ENCODE peak calls at places on chromosome 14, in nine cellular contexts. K is epithelial cell of proximal tubule, B is GM13976, C is B cell, J is fibroblast of lung, G is cardiac muscle cell, N is colonic mucosa, U is fibroblast of the aortic adventitia, Q is pancreas. V is an unnamed sample.

GRCh38 chr14:97385727-97386126 is 588.5 kb downstream of the VRK1 start:
- DNase-seq in G (no peak), U (no peak), B (no peak), Q (no peak), K (no peak), N (no peak), J (no peak), C (no peak), V (no peak)

GRCh38 chr14:58844544-58844943 is 206.8 kb downstream of the DACT1 start:
- DNase-seq in U (no peak), C (no peak), B (no peak), G (no peak), Q (no peak), K (no peak), J (no peak), N (no peak), V (no peak)

GRCh38 chr14:70013269-70013873 is 134.2 kb downstream of the SMOC1 start:
- DNase-seq in U (no peak), Q (peak), B (peak), G (peak), J (no peak), C (peak), N (peak), K (no peak), V (peak)

GRCh38 chr14:36510078-36510799 is 9.8 kb downstream of the NKX2-1 start:
- DNase-seq in Q (no peak), U (no peak), G (no peak), N (no peak), C (no peak), J (no peak), K (no peak), B (no peak), V (no peak)

GRCh38 chr14:32473476-32473875 is 144.4 kb downstream of the AKAP6 start:
- DNase-seq in B (no peak), U (peak), J (no peak), N (peak), G (no peak), Q (peak), K (peak), C (no peak), V (no peak)

GRCh38 chr14:33679461-33680225 is 271.2 kb downstream of the EGLN3 start:
- DNase-seq in Q (no peak), G (no peak), C (no peak), J (no peak), U (peak), K (no peak), N (no peak), B (no peak), V (no peak)

GRCh38 chr14:73725116-73726024 is 11.2 kb upstream of the PNMA1 start:
- DNase-seq in K (no peak), J (peak), G (no peak), U (peak), C (no peak), Q (no peak), N (no peak), B (no peak), V (no peak)

GRCh38 chr14:93936245-93936644 is 9.1 kb downstream of the FAM181A start:
- DNase-seq in G (peak), K (no peak), U (no peak), N (no peak), Q (no peak), B (peak), J (no peak), C (peak), V (no peak)

GRCh38 chr14:93800038-93800937 is 12.0 kb upstream of the PRIMA1 start:
- DNase-seq in K (no peak), G (no peak), U (no peak), J (no peak), C (no peak), N (no peak), B (no peak), Q (no peak), V (no peak)

GRCh38 chr14:55449116-55449515 is 8.7 kb upstream of the TBPL2 start:
- DNase-seq in N (no peak), Q (no peak), B (no peak), C (no peak), U (peak), J (no peak), K (no peak), G (no peak), V (no peak)

GRCh38 chr14:68596701-68597100 is 196.2 kb downstream of the ZFP36L1 start:
- DNase-seq in Q (peak), J (no peak), U (no peak), N (no peak), C (no peak), K (no peak), G (no peak), B (no peak), V (no peak)

GRCh38 chr14:64502476-64503183 is 1.0 kb downstream of the ZBTB25 start:
- DNase-seq in C (peak), K (no peak), Q (peak), B (no peak), N (peak), U (peak), G (peak), J (peak), V (no peak)

GRCh38 chr14:81435578-81436295 is 35.6 kb upstream of the STON2 start:
- DNase-seq in Q (peak), G (peak), K (peak), U (peak), B (peak), J (peak), N (peak), C (peak), V (peak)

GRCh38 chr14:96095581-96096476 is 56.7 kb downstream of the C14orf132 start:
- DNase-seq in B (no peak), K (no peak), N (peak), G (no peak), C (no peak), J (peak), U (peak), Q (no peak), V (no peak)

GRCh38 chr14:50667491-50668007 is 557 bp downstream of the SAV1 start:
- DNase-seq in Q (peak), J (no peak), C (peak), G (no peak), U (no peak), K (no peak), B (peak), N (peak), V (peak)

GRCh38 chr14:103135333-103136075 is 12.2 kb downstream of the TNFAIP2 start:
- DNase-seq in N (no peak), Q (no peak), K (no peak), B (no peak), C (no peak), G (no peak), U (no peak), J (no peak), V (no peak)

GRCh38 chr14:69896080-69896479 is 16.9 kb downstream of the SMOC1 start:
- DNase-seq in G (no peak), K (no peak), U (no peak), B (no peak), C (no peak), J (no peak), N (no peak), Q (no peak), V (no peak)

GRCh38 chr14:91595736-91596135 is 85.6 kb upstream of the PPP4R3A start:
- DNase-seq in N (no peak), G (no peak), C (no peak), U (no peak), B (no peak), Q (no peak), K (no peak), J (no peak), V (no peak)

GRCh38 chr14:49424436-49425331 is 161.5 kb downstream of the RPS29 start:
- DNase-seq in K (no peak), Q (no peak), N (no peak), J (peak), U (no peak), C (no peak), B (no peak), G (no peak), V (no peak)

GRCh38 chr14:35378638-35379568 is 25.6 kb downstream of the NFKBIA start:
- DNase-seq in N (peak), B (no peak), K (no peak), J (peak), Q (no peak), U (peak), C (no peak), G (no peak), V (no peak)

GRCh38 chr14:50381823-50382287 is 14.8 kb downstream of the CDKL1 start:
- DNase-seq in B (no peak), G (no peak), J (no peak), K (peak), Q (peak), C (no peak), U (no peak), N (no peak), V (no peak)

GRCh38 chr14:106875503-106875902 is 1349.1 kb downstream of the TMEM121 start:
- DNase-seq in N (peak), B (no peak), G (no peak), Q (peak), U (no peak), J (no peak), C (peak), K (no peak), V (peak)

GRCh38 chr14:35385042-35385839 is 19.3 kb downstream of the NFKBIA start:
- DNase-seq in N (peak), J (peak), U (peak), G (peak), K (peak), C (no peak), Q (peak), B (no peak), V (no peak)

GRCh38 chr14:55574988-55575387 is 5.0 kb upstream of the KTN1 start:
- DNase-seq in N (no peak), U (no peak), C (no peak), B (no peak), J (no peak), G (no peak), Q (no peak), K (no peak), V (no peak)

GRCh38 chr14:52741865-52742264 is 11.9 kb downstream of the STYX start:
- DNase-seq in N (no peak), C (peak), J (no peak), U (no peak), Q (no peak), K (no peak), B (peak), G (no peak), V (peak)

GRCh38 chr14:49962616-49963015 is 69.7 kb downstream of the ARF6 start:
- DNase-seq in Q (no peak), G (no peak), K (no peak), B (peak), U (no peak), N (peak), C (peak), J (no peak), V (peak)

GRCh38 chr14:24251880-24252288 is 9.5 kb upstream of the TINF2 start:
- DNase-seq in N (no peak), G (no peak), K (no peak), Q (no peak), C (no peak), B (no peak), U (no peak), J (no peak), V (no peak)
- TF ChIP-seq CTCF in N (no peak), G (peak), K (peak), Q (no peak), C (no peak), B (no peak), U (peak), J (no peak), V (no peak)

GRCh38 chr14:105013150-105013787 is 7.6 kb downstream of the CDCA4 start:
- DNase-seq in B (no peak), Q (no peak), G (peak), U (no peak), N (no peak), J (no peak), K (no peak), C (no peak), V (peak)
- TF ChIP-seq CTCF in B (no peak), Q (no peak), G (no peak), U (no peak), N (no peak), J (no peak), K (peak), C (no peak), V (no peak)

DNA sequence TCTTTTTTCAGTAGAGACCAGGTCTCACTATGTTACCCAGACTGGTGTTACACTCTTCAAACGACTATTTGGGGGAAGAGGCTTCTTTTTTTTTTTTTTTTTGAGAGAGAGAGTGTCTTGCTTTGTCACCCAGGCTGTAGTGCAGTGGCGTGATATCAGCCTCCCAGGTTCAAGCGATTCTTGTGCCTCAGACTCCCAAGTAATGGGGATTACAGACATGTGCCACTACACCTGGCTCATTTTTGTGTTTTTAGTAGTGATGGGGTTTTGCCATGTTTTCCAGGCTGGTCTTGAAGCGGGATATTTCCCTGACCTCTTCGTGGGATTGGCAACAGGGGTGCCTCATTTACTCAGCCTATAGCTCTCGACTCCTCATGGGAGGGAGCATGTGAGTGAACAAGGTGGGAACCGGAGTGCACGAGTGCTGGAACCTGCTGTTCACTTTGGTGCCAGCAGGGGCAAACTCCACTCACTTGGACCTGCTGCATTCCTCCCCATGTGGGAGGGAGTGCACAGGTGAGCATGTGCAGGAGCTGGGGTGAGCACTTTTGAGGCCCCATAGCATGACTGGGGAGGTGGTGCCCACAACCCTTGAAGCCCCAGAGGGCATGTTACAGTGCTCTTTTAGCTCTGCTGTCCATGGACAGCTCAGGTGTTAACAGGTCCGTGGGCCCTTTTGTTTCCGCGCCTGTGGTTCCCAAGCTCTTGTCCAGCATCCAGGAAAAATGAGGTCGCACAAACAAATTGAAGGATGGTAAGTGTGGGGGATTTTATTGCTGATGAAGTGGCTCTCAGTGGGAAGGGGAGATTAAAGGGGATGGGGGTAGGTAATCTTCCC is 79.1 kb upstream of the HECTD1 start:
- DNase-seq in U (no peak), N (no peak), G (peak), C (no peak), K (no peak), J (no peak), B (no peak), Q (no peak), V (no peak)
- TF ChIP-seq CTCF in U (peak), N (peak), G (peak), C (peak), K (peak), J (peak), B (no peak), Q (peak), V (no peak)

GRCh38 chr14:101809671-101810514 is 48.4 kb downstream of the PPP2R5C start:
- DNase-seq in K (peak), N (peak), U (peak), G (peak), J (peak), C (peak), B (peak), Q (peak), V (peak)

GRCh38 chr14:101812071-101812470 is 50.6 kb downstream of the PPP2R5C start:
- DNase-seq in N (no peak), G (no peak), Q (peak), C (no peak), B (no peak), U (no peak), K (no peak), J (no peak), V (no peak)

GRCh38 chr14:101808894-101809670 is 47.6 kb downstream of the PPP2R5C start:
- DNase-seq in Q (no peak), U (no peak), C (no peak), J (no peak), K (no peak), G (no peak), B (no peak), N (no peak), V (no peak)

GRCh38 chr14:101810897-101811620 is 49.5 kb downstream of the PPP2R5C start:
- DNase-seq in J (peak), K (no peak), Q (no peak), B (no peak), C (no peak), U (peak), N (no peak), G (no peak), V (no peak)

DNA sequence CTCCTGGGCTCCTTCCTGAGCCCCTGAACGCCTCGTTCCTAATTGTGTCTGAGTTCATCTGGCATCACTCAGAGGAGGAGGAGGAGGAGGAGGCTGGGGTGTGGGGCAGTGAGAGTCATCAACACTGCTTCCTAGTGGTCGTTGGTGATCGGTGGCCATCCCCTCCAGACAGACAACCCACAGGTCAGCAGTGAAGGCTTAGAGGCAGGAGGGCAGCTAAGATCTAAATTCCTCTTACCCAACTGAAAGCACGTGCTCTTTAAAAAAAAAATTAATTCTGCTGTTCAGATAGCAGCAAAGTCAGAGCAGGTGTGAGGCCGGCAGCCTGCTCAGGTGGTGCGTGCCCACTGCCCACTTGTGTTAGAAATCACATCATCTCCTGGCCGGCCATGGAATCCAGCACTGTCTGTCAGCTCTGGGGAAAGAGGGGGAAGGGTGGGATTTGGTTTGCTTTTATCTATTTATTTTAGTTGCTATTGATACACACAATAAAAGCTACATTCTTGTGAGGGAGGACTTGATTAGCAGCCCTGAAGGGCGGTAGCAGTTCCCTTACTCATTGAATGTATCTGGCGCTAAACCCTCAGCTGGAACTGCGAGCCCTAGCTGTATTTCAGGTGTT is 46.6 kb downstream of the PPP2R5C start:
- DNase-seq in N (no peak), Q (peak), C (no peak), J (no peak), U (no peak), K (no peak), G (peak), B (no peak), V (no peak)
- TF ChIP-seq CTCF in N (no peak), Q (no peak), C (no peak), J (no peak), U (peak), K (peak), G (no peak), B (no peak), V (no peak)

DNA sequence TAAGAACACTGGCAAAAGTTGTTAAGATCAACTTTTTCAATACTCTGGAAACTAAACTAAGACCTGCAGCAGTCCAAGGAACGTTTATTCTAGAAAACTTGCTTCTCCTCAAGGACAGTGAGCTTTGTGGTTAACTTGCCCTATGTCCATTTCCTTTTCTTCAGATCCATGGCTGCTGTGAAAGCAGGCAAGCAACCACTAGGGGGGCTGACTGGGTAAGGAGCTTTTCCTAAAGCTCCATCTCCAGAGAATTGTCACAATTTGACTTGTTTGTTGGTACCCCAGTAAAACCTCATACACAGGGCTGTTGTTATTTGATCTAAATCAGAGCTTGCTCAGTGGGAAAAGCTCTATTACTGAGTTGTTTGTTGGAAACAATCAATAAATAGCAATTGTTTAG is 10.1 kb upstream of the RPL10L start:
- DNase-seq in Q (no peak), J (no peak), C (no peak), G (no peak), B (no peak), N (no peak), U (no peak), K (no peak), V (no peak)
- TF ChIP-seq CTCF in Q (no peak), J (no peak), C (no peak), G (no peak), B (no peak), N (no peak), U (no peak), K (peak), V (no peak)

GRCh38 chr14:101657372-101657771 is 96.1 kb downstream of the DIO3 start:
- DNase-seq in U (no peak), C (no peak), B (no peak), K (no peak), J (no peak), N (no peak), Q (no peak), G (no peak), V (no peak)
- TF ChIP-seq CTCF in U (no peak), C (no peak), B (no peak), K (no peak), J (no peak), N (no peak), Q (no peak), G (no peak), V (no peak)